ENCODE peak calls at places on chromosome 14, in five cellular contexts. One of them, this sample, is unnamed.

GRCh38 chr14:65304239-65304638 is 108.3 kb upstream of the FUT8 start:
- ATAC-seq in stimulated activated effector memory CD8-positive, alpha-beta T cell treated with anti-CD3 and anti-CD28 coated beads, Interleukin-12 subunit alpha, Interleukin-12 subunit beta, amount 100 ng/mL, for 72 hours: no peak
- ATAC-seq in T-cell: no peak
- ATAC-seq in naive thymus-derived CD8-positive, alpha-beta T cell: no peak
- ATAC-seq in PC-3: peak
- ATAC-seq in this sample: no peak

GRCh38 chr14:91376547-91377477 is 40.8 kb downstream of the CCDC88C start:
- ATAC-seq in stimulated activated effector memory CD8-positive, alpha-beta T cell treated with anti-CD3 and anti-CD28 coated beads, Interleukin-12 subunit alpha, Interleukin-12 subunit beta, amount 100 ng/mL, for 72 hours: peak
- ATAC-seq in T-cell: no peak
- ATAC-seq in naive thymus-derived CD8-positive, alpha-beta T cell: peak
- ATAC-seq in PC-3: no peak
- ATAC-seq in this sample: no peak

GRCh38 chr14:104135121-104135903 is 3.1 kb upstream of the KIF26A start:
- ATAC-seq in stimulated activated effector memory CD8-positive, alpha-beta T cell treated with anti-CD3 and anti-CD28 coated beads, Interleukin-12 subunit alpha, Interleukin-12 subunit beta, amount 100 ng/mL, for 72 hours: no peak
- ATAC-seq in T-cell: no peak
- ATAC-seq in naive thymus-derived CD8-positive, alpha-beta T cell: no peak
- ATAC-seq in PC-3: peak
- ATAC-seq in this sample: no peak

GRCh38 chr14:81427348-81428058 is 27.4 kb upstream of the STON2 start:
- ATAC-seq in stimulated activated effector memory CD8-positive, alpha-beta T cell treated with anti-CD3 and anti-CD28 coated beads, Interleukin-12 subunit alpha, Interleukin-12 subunit beta, amount 100 ng/mL, for 72 hours: no peak
- ATAC-seq in T-cell: no peak
- ATAC-seq in naive thymus-derived CD8-positive, alpha-beta T cell: no peak
- ATAC-seq in PC-3: no peak
- ATAC-seq in this sample: no peak

GRCh38 chr14:61420326-61420725 is 98.9 kb downstream of the PRKCH start:
- ATAC-seq in stimulated activated effector memory CD8-positive, alpha-beta T cell treated with anti-CD3 and anti-CD28 coated beads, Interleukin-12 subunit alpha, Interleukin-12 subunit beta, amount 100 ng/mL, for 72 hours: peak
- ATAC-seq in T-cell: peak
- ATAC-seq in naive thymus-derived CD8-positive, alpha-beta T cell: peak
- ATAC-seq in PC-3: peak
- ATAC-seq in this sample: peak

GRCh38 chr14:102530828-102531478 is 21.4 kb upstream of the ANKRD9 start:
- ATAC-seq in stimulated activated effector memory CD8-positive, alpha-beta T cell treated with anti-CD3 and anti-CD28 coated beads, Interleukin-12 subunit alpha, Interleukin-12 subunit beta, amount 100 ng/mL, for 72 hours: no peak
- ATAC-seq in T-cell: no peak
- ATAC-seq in naive thymus-derived CD8-positive, alpha-beta T cell: no peak
- ATAC-seq in PC-3: peak
- ATAC-seq in this sample: no peak

GRCh38 chr14:73381379-73382013 is 76.8 kb downstream of the NUMB start:
- ATAC-seq in stimulated activated effector memory CD8-positive, alpha-beta T cell treated with anti-CD3 and anti-CD28 coated beads, Interleukin-12 subunit alpha, Interleukin-12 subunit beta, amount 100 ng/mL, for 72 hours: no peak
- ATAC-seq in T-cell: no peak
- ATAC-seq in naive thymus-derived CD8-positive, alpha-beta T cell: no peak
- ATAC-seq in PC-3: no peak
- ATAC-seq in this sample: no peak

GRCh38 chr14:34931206-34931605 is 51.6 kb upstream of the SRP54 start:
- ATAC-seq in stimulated activated effector memory CD8-positive, alpha-beta T cell treated with anti-CD3 and anti-CD28 coated beads, Interleukin-12 subunit alpha, Interleukin-12 subunit beta, amount 100 ng/mL, for 72 hours: peak
- ATAC-seq in T-cell: peak
- ATAC-seq in naive thymus-derived CD8-positive, alpha-beta T cell: peak
- ATAC-seq in PC-3: peak
- ATAC-seq in this sample: no peak

GRCh38 chr14:31300296-31300695 is 92.7 kb upstream of the HECTD1 start:
- ATAC-seq in stimulated activated effector memory CD8-positive, alpha-beta T cell treated with anti-CD3 and anti-CD28 coated beads, Interleukin-12 subunit alpha, Interleukin-12 subunit beta, amount 100 ng/mL, for 72 hours: no peak
- ATAC-seq in T-cell: no peak
- ATAC-seq in naive thymus-derived CD8-positive, alpha-beta T cell: no peak
- ATAC-seq in PC-3: no peak
- ATAC-seq in this sample: no peak

GRCh38 chr14:52891800-52892199 is 59.0 kb downstream of the FERMT2 start:
- ATAC-seq in stimulated activated effector memory CD8-positive, alpha-beta T cell treated with anti-CD3 and anti-CD28 coated beads, Interleukin-12 subunit alpha, Interleukin-12 subunit beta, amount 100 ng/mL, for 72 hours: no peak
- ATAC-seq in T-cell: no peak
- ATAC-seq in naive thymus-derived CD8-positive, alpha-beta T cell: no peak
- ATAC-seq in PC-3: peak
- ATAC-seq in this sample: no peak

GRCh38 chr14:75634848-75635247 is 25.8 kb downstream of the ERG28 start:
- ATAC-seq in stimulated activated effector memory CD8-positive, alpha-beta T cell treated with anti-CD3 and anti-CD28 coated beads, Interleukin-12 subunit alpha, Interleukin-12 subunit beta, amount 100 ng/mL, for 72 hours: no peak
- ATAC-seq in T-cell: no peak
- ATAC-seq in naive thymus-derived CD8-positive, alpha-beta T cell: no peak
- ATAC-seq in PC-3: peak
- ATAC-seq in this sample: no peak

GRCh38 chr14:60350366-60350720 is 101.3 kb downstream of the PPM1A start:
- ATAC-seq in stimulated activated effector memory CD8-positive, alpha-beta T cell treated with anti-CD3 and anti-CD28 coated beads, Interleukin-12 subunit alpha, Interleukin-12 subunit beta, amount 100 ng/mL, for 72 hours: no peak
- ATAC-seq in T-cell: no peak
- ATAC-seq in naive thymus-derived CD8-positive, alpha-beta T cell: no peak
- ATAC-seq in PC-3: peak
- ATAC-seq in this sample: peak

GRCh38 chr14:70888681-70889175 is 18.5 kb upstream of the PCNX1 start:
- ATAC-seq in stimulated activated effector memory CD8-positive, alpha-beta T cell treated with anti-CD3 and anti-CD28 coated beads, Interleukin-12 subunit alpha, Interleukin-12 subunit beta, amount 100 ng/mL, for 72 hours: no peak
- ATAC-seq in T-cell: peak
- ATAC-seq in naive thymus-derived CD8-positive, alpha-beta T cell: peak
- ATAC-seq in PC-3: peak
- ATAC-seq in this sample: peak

GRCh38 chr14:91387996-91388395 is 29.6 kb downstream of the CCDC88C start:
- ATAC-seq in stimulated activated effector memory CD8-positive, alpha-beta T cell treated with anti-CD3 and anti-CD28 coated beads, Interleukin-12 subunit alpha, Interleukin-12 subunit beta, amount 100 ng/mL, for 72 hours: peak
- ATAC-seq in T-cell: no peak
- ATAC-seq in naive thymus-derived CD8-positive, alpha-beta T cell: no peak
- ATAC-seq in PC-3: no peak
- ATAC-seq in this sample: no peak

GRCh38 chr14:101838476-101838875 is 77.0 kb downstream of the PPP2R5C start:
- ATAC-seq in stimulated activated effector memory CD8-positive, alpha-beta T cell treated with anti-CD3 and anti-CD28 coated beads, Interleukin-12 subunit alpha, Interleukin-12 subunit beta, amount 100 ng/mL, for 72 hours: no peak
- ATAC-seq in T-cell: no peak
- ATAC-seq in naive thymus-derived CD8-positive, alpha-beta T cell: no peak
- ATAC-seq in PC-3: no peak
- ATAC-seq in this sample: no peak

GRCh38 chr14:77593501-77593911 is 22.9 kb downstream of the SPTLC2 start:
- ATAC-seq in stimulated activated effector memory CD8-positive, alpha-beta T cell treated with anti-CD3 and anti-CD28 coated beads, Interleukin-12 subunit alpha, Interleukin-12 subunit beta, amount 100 ng/mL, for 72 hours: peak
- ATAC-seq in T-cell: peak
- ATAC-seq in naive thymus-derived CD8-positive, alpha-beta T cell: peak
- ATAC-seq in PC-3: peak
- ATAC-seq in this sample: peak

GRCh38 chr14:81209187-81209836 is 11.4 kb downstream of the GTF2A1 start:
- ATAC-seq in stimulated activated effector memory CD8-positive, alpha-beta T cell treated with anti-CD3 and anti-CD28 coated beads, Interleukin-12 subunit alpha, Interleukin-12 subunit beta, amount 100 ng/mL, for 72 hours: no peak
- ATAC-seq in T-cell: no peak
- ATAC-seq in naive thymus-derived CD8-positive, alpha-beta T cell: no peak
- ATAC-seq in PC-3: no peak
- ATAC-seq in this sample: no peak

GRCh38 chr14:54674342-54674741 is 107.4 kb downstream of the SAMD4A start:
- ATAC-seq in stimulated activated effector memory CD8-positive, alpha-beta T cell treated with anti-CD3 and anti-CD28 coated beads, Interleukin-12 subunit alpha, Interleukin-12 subunit beta, amount 100 ng/mL, for 72 hours: no peak
- ATAC-seq in T-cell: no peak
- ATAC-seq in naive thymus-derived CD8-positive, alpha-beta T cell: no peak
- ATAC-seq in PC-3: no peak
- ATAC-seq in this sample: no peak

GRCh38 chr14:51651388-51652167 is at the start of gene FRMD6:
- ATAC-seq in stimulated activated effector memory CD8-positive, alpha-beta T cell treated with anti-CD3 and anti-CD28 coated beads, Interleukin-12 subunit alpha, Interleukin-12 subunit beta, amount 100 ng/mL, for 72 hours: peak
- ATAC-seq in T-cell: peak
- ATAC-seq in naive thymus-derived CD8-positive, alpha-beta T cell: peak
- ATAC-seq in PC-3: peak
- ATAC-seq in this sample: peak

GRCh38 chr14:103607822-103608221 is 21.2 kb upstream of the KLC1 start:
- ATAC-seq in stimulated activated effector memory CD8-positive, alpha-beta T cell treated with anti-CD3 and anti-CD28 coated beads, Interleukin-12 subunit alpha, Interleukin-12 subunit beta, amount 100 ng/mL, for 72 hours: peak
- ATAC-seq in T-cell: peak
- ATAC-seq in naive thymus-derived CD8-positive, alpha-beta T cell: peak
- ATAC-seq in PC-3: no peak
- ATAC-seq in this sample: no peak

GRCh38 chr14:100586520-100587247 is 533 bp downstream of the BEGAIN start:
- ATAC-seq in stimulated activated effector memory CD8-positive, alpha-beta T cell treated with anti-CD3 and anti-CD28 coated beads, Interleukin-12 subunit alpha, Interleukin-12 subunit beta, amount 100 ng/mL, for 72 hours: peak
- ATAC-seq in T-cell: peak
- ATAC-seq in naive thymus-derived CD8-positive, alpha-beta T cell: peak
- ATAC-seq in PC-3: peak
- ATAC-seq in this sample: peak

GRCh38 chr14:100067971-100068959 is 3.0 kb downstream of the EVL start:
- ATAC-seq in stimulated activated effector memory CD8-positive, alpha-beta T cell treated with anti-CD3 and anti-CD28 coated beads, Interleukin-12 subunit alpha, Interleukin-12 subunit beta, amount 100 ng/mL, for 72 hours: peak
- ATAC-seq in T-cell: peak
- ATAC-seq in naive thymus-derived CD8-positive, alpha-beta T cell: peak
- ATAC-seq in PC-3: peak
- ATAC-seq in this sample: no peak

GRCh38 chr14:64971452-64971889 is 665 bp downstream of the RAB15 start:
- ATAC-seq in stimulated activated effector memory CD8-positive, alpha-beta T cell treated with anti-CD3 and anti-CD28 coated beads, Interleukin-12 subunit alpha, Interleukin-12 subunit beta, amount 100 ng/mL, for 72 hours: no peak
- ATAC-seq in T-cell: no peak
- ATAC-seq in naive thymus-derived CD8-positive, alpha-beta T cell: no peak
- ATAC-seq in PC-3: no peak
- ATAC-seq in this sample: peak

GRCh38 chr14:22979748-22980392 is 2.5 kb downstream of the AJUBA start:
- ATAC-seq in stimulated activated effector memory CD8-positive, alpha-beta T cell treated with anti-CD3 and anti-CD28 coated beads, Interleukin-12 subunit alpha, Interleukin-12 subunit beta, amount 100 ng/mL, for 72 hours: no peak
- ATAC-seq in T-cell: no peak
- ATAC-seq in naive thymus-derived CD8-positive, alpha-beta T cell: no peak
- ATAC-seq in PC-3: no peak
- ATAC-seq in this sample: no peak

GRCh38 chr14:31410048-31410654 is 10.2 kb downstream of the HEATR5A start:
- ATAC-seq in stimulated activated effector memory CD8-positive, alpha-beta T cell treated with anti-CD3 and anti-CD28 coated beads, Interleukin-12 subunit alpha, Interleukin-12 subunit beta, amount 100 ng/mL, for 72 hours: no peak
- ATAC-seq in T-cell: no peak
- ATAC-seq in naive thymus-derived CD8-positive, alpha-beta T cell: no peak
- ATAC-seq in PC-3: no peak
- ATAC-seq in this sample: no peak

GRCh38 chr14:68789798-68790655 is 2.8 kb downstream of the ZFP36L1 start:
- ATAC-seq in stimulated activated effector memory CD8-positive, alpha-beta T cell treated with anti-CD3 and anti-CD28 coated beads, Interleukin-12 subunit alpha, Interleukin-12 subunit beta, amount 100 ng/mL, for 72 hours: no peak
- ATAC-seq in T-cell: no peak
- ATAC-seq in naive thymus-derived CD8-positive, alpha-beta T cell: no peak
- ATAC-seq in PC-3: peak
- ATAC-seq in this sample: no peak

GRCh38 chr14:36177489-36177888 is 967 bp upstream of the PTCSC3 start:
- ATAC-seq in stimulated activated effector memory CD8-positive, alpha-beta T cell treated with anti-CD3 and anti-CD28 coated beads, Interleukin-12 subunit alpha, Interleukin-12 subunit beta, amount 100 ng/mL, for 72 hours: no peak
- ATAC-seq in T-cell: no peak
- ATAC-seq in naive thymus-derived CD8-positive, alpha-beta T cell: no peak
- ATAC-seq in PC-3: no peak
- ATAC-seq in this sample: no peak

This sample was measured in SK-N-SH treated with all-trans-retinoic acid at 6 μM for 48 hours.